ENCODE peak calls at places on chromosomes 2 and 18, in five cellular contexts. M is Karpas-422, C is neural progenitor cell, A is hepatocyte, Z is K562. U is an unnamed sample.

GRCh38 chr2:179129574-179130238 is 79.8 kb upstream of the CCDC141 start:
- DNase-seq in M (peak; percentile 47), A (peak; percentile 12), C (peak; percentile 5), Z (peak; percentile 11), U (no peak)

GRCh38 chr18:3153107-3153704 is 66.6 kb downstream of the MYOM1 start:
- DNase-seq in M (no peak), C (no peak), Z (no peak), A (no peak), U (no peak)

GRCh38 chr2:133303150-133303549 is 265.1 kb downstream of the NCKAP5 start:
- DNase-seq in Z (no peak), A (no peak), C (no peak), M (no peak), U (no peak)

GRCh38 chr2:85547089-85547858 is 8.3 kb downstream of the MAT2A start:
- DNase-seq in M (peak; percentile 74), C (no peak), A (no peak), Z (no peak), U (no peak)

GRCh38 chr18:5895300-5895885 is at the start of gene TMEM200C:
- DNase-seq in C (peak; percentile 90), M (no peak), Z (no peak), A (peak; percentile 75), U (peak; percentile 66)

GRCh38 chr2:218924757-218925156 is 34.7 kb upstream of the CDK5R2 start:
- DNase-seq in M (peak; percentile 47), C (no peak), A (no peak), Z (no peak), U (no peak)

GRCh38 chr18:58633874-58634273 is 5.0 kb upstream of the ALPK2 start:
- DNase-seq in C (no peak), Z (no peak), M (no peak), A (no peak), U (no peak)

GRCh38 chr2:73776869-73777519 is 2.9 kb downstream of the DUSP11 start:
- DNase-seq in M (no peak), A (no peak), Z (no peak), C (no peak), U (no peak)

GRCh38 chr2:25115902-25116301 is 52.5 kb downstream of the POMC start:
- DNase-seq in A (peak; percentile 30), Z (no peak), C (no peak), M (no peak), U (no peak)

GRCh38 chr18:519019-519879 is 18.7 kb upstream of the COLEC12 start:
- DNase-seq in A (peak; percentile 30), M (no peak), Z (peak; percentile 62), C (no peak), U (no peak)

GRCh38 chr2:54103454-54104314 is 11.7 kb upstream of the ACYP2 start:
- DNase-seq in M (peak; percentile 95), C (peak; percentile 33), Z (peak; percentile 50), A (peak; percentile 70), U (no peak)

GRCh38 chr2:107633580-107634147 is 193.0 kb upstream of the RGPD4 start:
- DNase-seq in M (no peak), C (no peak), Z (peak; percentile 49), A (no peak), U (no peak)

GRCh38 chr2:122218596-122218995 is 463.1 kb downstream of the TSN start:
- DNase-seq in Z (no peak), C (no peak), A (no peak), M (no peak), U (no peak)

GRCh38 chr2:232094883-232095282 is 133.4 kb downstream of the DIS3L2 start:
- DNase-seq in A (no peak), Z (no peak), C (no peak), M (no peak), U (no peak)

GRCh38 chr2:16273111-16273510 is 332.8 kb downstream of the MYCN start:
- DNase-seq in C (no peak), Z (no peak), M (peak; percentile 28), A (no peak), U (no peak)

DNA sequence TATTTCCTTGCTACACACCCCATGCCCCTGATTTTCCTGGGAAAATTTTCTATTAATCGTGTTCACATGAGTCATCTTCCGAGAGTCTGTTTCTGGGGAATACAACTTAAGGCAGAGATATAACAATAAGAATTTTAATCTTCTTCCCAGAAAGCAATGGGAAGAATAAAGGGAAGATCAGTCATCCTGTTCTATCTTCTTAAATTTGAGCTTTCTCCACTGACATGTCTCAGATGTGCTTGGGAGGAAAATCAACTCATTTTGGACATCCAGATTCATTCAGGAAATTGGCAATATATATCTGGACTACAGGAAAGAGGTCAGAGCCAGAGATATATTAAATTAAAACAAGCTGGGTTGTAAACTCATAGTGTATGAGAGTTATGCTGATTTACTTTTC is 62.3 kb upstream of the SPAG16 start:
- DNase-seq in Z (no peak), C (no peak), A (no peak), M (no peak), U (no peak)
- H2AFZ ChIP-seq in Z (no peak overlapping the region), C (no peak overlapping the region), A (no peak overlapping the region), M (no peak overlapping the region), U (no peak overlapping the region)

DNA sequence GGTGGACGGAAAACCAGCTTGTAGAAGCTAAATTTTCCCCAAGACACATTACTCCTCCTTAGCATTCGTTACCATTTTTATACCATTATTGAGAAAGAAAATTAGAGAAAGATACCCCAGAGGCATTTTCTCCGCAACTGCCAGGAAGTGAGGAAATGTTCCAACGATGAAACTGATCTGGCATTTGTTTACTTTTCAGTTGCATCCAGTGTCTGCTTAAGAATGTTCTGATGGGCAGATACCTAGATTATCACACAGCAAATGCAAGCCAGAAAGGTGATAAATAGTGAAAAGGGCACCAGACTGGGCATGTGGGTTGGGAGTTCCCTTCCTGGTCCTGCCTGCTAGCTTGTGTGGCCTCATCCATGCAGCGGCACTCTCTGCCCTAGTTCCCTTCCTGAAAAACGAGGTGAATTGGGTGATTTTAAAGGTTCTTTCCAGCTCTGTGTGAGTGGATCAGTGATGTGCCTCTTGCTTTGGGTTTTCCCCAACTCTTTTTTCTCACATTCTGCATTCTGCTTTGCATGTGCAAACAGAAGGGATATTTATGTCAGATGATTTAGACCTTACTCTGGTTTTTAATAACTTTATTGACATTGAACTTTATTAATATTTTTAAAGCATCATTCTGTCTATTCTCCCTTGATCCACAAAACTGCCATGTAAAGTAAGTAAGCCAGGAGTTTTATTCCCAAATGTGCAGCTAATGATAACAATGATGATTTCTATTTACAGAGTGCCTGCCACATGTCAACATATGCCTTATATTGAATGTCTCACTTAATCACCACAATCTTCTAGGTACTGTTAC is 139.6 kb downstream of the INSIG2 start:
- DNase-seq in A (no peak), Z (no peak), C (no peak), M (no peak), U (no peak)
- H2AFZ ChIP-seq in A (no peak overlapping the region), Z (no peak overlapping the region), C (no peak overlapping the region), M (no peak overlapping the region), U (no peak overlapping the region)

DNA sequence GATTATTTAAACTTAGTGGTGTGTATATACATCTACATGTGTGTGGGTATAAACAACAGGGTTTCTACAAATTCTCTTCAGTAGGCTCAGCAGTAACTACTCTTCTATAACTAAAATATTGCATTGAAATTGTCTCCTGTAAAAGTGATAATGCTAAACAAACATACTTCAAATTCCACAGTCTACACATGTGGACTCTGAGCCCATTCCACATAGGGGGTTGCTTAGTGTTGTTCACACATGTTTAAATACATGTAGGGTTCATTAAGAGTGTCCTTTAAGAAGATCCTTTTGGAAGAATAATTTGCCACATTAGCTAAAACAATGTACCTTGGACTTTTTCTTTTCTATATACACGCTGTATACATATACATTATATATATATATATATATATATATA is 152.8 kb upstream of the VRK2 start:
- DNase-seq in C (no peak), M (no peak), Z (no peak), A (no peak), U (no peak)
- H2AFZ ChIP-seq in C (no peak overlapping the region), M (no peak overlapping the region), Z (no peak overlapping the region), A (no peak overlapping the region), U (no peak overlapping the region)

GRCh38 chr2:27581417-27582128 is 1.3 kb upstream of the ZNF512 start:
- DNase-seq in Z (no peak), M (peak; percentile 51), A (no peak), C (no peak), U (no peak)
- H2AFZ ChIP-seq in Z (peak overlapping the region; percentile 98), M (no peak overlapping the region), A (no peak overlapping the region), C (no peak overlapping the region), U (no peak overlapping the region)

GRCh38 chr18:77127769-77128671 is 4.6 kb downstream of the MBP start:
- DNase-seq in Z (no peak), A (peak; percentile 59), C (no peak), M (peak; percentile 94), U (no peak)

GRCh38 chr18:77123313-77124231 is 9.0 kb downstream of the MBP start:
- DNase-seq in M (no peak), C (no peak), Z (no peak), A (no peak), U (peak; percentile 48)

GRCh38 chr18:77119851-77120491 is 12.6 kb downstream of the MBP start:
- DNase-seq in C (no peak), M (no peak), A (no peak), Z (no peak), U (no peak)

GRCh38 chr18:77129150-77129551 is 3.4 kb downstream of the MBP start:
- DNase-seq in M (peak; percentile 44), C (no peak), Z (no peak), A (peak; percentile 35), U (no peak)

GRCh38 chr18:77124452-77124922 is 8.1 kb downstream of the MBP start:
- DNase-seq in Z (no peak), M (peak; percentile 82), C (no peak), A (no peak), U (no peak)
- H2AFZ ChIP-seq in Z (no peak overlapping the region), M (peak overlapping the region; percentile 10), C (peak overlapping the region; percentile 61), A (no peak overlapping the region), U (no peak overlapping the region)

DNA sequence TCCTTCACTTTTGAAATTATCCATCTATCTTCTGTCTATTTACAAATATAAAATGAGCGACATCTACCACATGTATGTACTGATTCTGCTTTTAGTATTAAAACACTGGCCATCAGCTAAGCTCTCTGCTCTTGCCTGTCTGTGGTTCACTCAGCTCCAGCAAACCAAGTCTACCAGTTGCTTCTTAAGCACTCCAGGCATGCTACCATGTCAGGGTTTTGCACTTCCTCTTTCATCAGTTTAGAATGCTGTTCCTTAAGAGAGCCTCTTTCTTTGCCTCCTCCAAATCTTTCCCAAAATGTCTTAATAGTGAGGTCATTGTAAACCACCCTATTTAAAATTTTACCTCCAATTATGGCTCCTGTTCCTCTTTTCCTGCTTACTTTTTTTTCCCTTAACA is 59.5 kb downstream of the SCN3A start:
- DNase-seq in C (peak; percentile 8), A (peak; percentile 4), Z (no peak), M (no peak), U (no peak)
- H2AFZ ChIP-seq in C (no peak overlapping the region), A (no peak overlapping the region), Z (no peak overlapping the region), M (no peak overlapping the region), U (no peak overlapping the region)